ENCODE peak calls at places on chromosomes 16 and 17, in nine cellular contexts. X is SK-N-SH, Q is MM.1S, T is neural progenitor cell, W is hepatocyte, N is OCI-LY7, O is PC-3, M is GM23338, A is HCT116. I is an unnamed sample. For H3K4me1, the result is how much of the 10 kb centered on the place peaks cover.

GRCh38 chr17:69031839-69032238 is 28.9 kb downstream of the ABCA9 start:
- DNase-seq in X (no peak), Q (no peak), T (no peak), W (peak), N (no peak), O (no peak), M (no peak), A (no peak), I (no peak)

GRCh38 chr17:79185671-79186070 is 111.0 kb downstream of the ENGASE start:
- DNase-seq in X (no peak), Q (no peak), T (no peak), W (no peak), N (no peak), O (no peak), M (no peak), A (no peak), I (no peak)

GRCh38 chr16:4200000-4200780 is 41.7 kb downstream of the SRL start:
- DNase-seq in X (peak), Q (peak), T (peak), W (peak), N (peak), O (peak), M (peak), A (peak), I (peak)

GRCh38 chr17:42317256-42317966 is 29.1 kb downstream of the STAT5A start:
- DNase-seq in X (no peak), Q (no peak), T (no peak), W (peak), N (no peak), O (no peak), M (no peak), A (no peak), I (no peak)

GRCh38 chr17:59038734-59039133 is 67.9 kb downstream of the TRIM37 start:
- DNase-seq in X (no peak), Q (no peak), T (no peak), W (peak), N (no peak), O (no peak), M (no peak), A (no peak), I (peak)

GRCh38 chr16:67029249-67030096 is 524 bp downstream of the CBFB start:
- DNase-seq in X (peak), Q (peak), T (peak), W (peak), N (peak), O (peak), M (peak), A (no peak), I (peak)

GRCh38 chr17:80951121-80952090 is 40.2 kb upstream of the CHMP6 start:
- DNase-seq in X (no peak), Q (no peak), T (no peak), W (no peak), N (no peak), O (no peak), M (no peak), A (no peak), I (no peak)

GRCh38 chr17:4947010-4947410 is 1.3 kb downstream of the PFN1 start:
- DNase-seq in X (no peak), Q (no peak), T (peak), W (no peak), N (no peak), O (no peak), M (no peak), A (no peak), I (peak)

GRCh38 chr17:76141212-76142043 is at the start of gene FOXJ1:
- DNase-seq in X (peak), Q (peak), T (peak), W (peak), N (peak), O (peak), M (peak), A (peak), I (peak)

GRCh38 chr17:80937501-80938356 is 53.9 kb upstream of the CHMP6 start:
- DNase-seq in X (no peak), Q (no peak), T (peak), W (no peak), N (no peak), O (no peak), M (no peak), A (no peak), I (no peak)

GRCh38 chr17:63976702-63977101 is 4.0 kb upstream of the SCN4A start:
- DNase-seq in X (no peak), Q (no peak), T (no peak), W (no peak), N (no peak), O (no peak), M (no peak), A (no peak), I (no peak)

GRCh38 chr16:12006637-12007036 is 30.1 kb downstream of the SNX29 start:
- DNase-seq in X (no peak), Q (no peak), T (no peak), W (no peak), N (no peak), O (no peak), M (no peak), A (no peak), I (no peak)
- H3K4me1 ChIP-seq in X (under half), Q (under half), T (under half), W (under half), N (under half), O (under half), M (under half), A (under half), I (under half)

GRCh38 chr17:13920413-13920812 is 148.9 kb upstream of the COX10 start:
- DNase-seq in X (no peak), Q (no peak), T (no peak), W (no peak), N (no peak), O (no peak), M (no peak), A (no peak), I (no peak)
- TF ChIP-seq EZH2phosphoT487 in X (no peak), Q (no peak), T (no peak), W (no peak), N (no peak), O (no peak), M (no peak), A (no peak), I (no peak)

DNA sequence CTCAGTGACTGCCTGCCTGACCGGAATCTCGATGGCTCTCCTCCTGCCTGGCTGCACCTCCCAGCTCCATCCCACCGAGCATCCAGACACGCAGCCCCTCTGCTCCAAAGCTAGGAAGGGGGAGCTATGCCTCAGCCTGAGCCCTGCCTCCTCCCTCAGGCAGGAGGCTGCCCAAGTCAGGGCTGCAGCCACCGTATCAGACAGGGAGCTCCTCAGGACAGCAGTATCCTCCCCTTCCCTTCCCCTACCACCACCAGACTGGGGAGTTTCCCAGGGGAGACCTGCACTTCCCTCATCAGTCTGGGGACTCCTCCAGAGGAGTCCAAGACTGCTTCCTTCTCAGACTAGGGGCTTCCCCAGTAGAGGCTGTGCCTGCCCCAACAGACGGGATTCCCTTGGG is 17.5 kb downstream of the TMEM132E start:
- DNase-seq in X (no peak), Q (no peak), T (no peak), W (no peak), N (no peak), O (no peak), M (no peak), A (no peak), I (no peak)
- H2AFZ ChIP-seq in X (no peak), Q (no peak), T (no peak), W (no peak), N (no peak), O (no peak), M (no peak), A (no peak), I (no peak)

GRCh38 chr16:588889-589657 is 793 bp upstream of the RAB40C start:
- DNase-seq in X (peak), Q (peak), T (peak), W (peak), N (peak), O (peak), M (peak), A (peak), I (peak)

GRCh38 chr16:591892-592517 is 2.1 kb downstream of the RAB40C start:
- DNase-seq in X (no peak), Q (no peak), T (no peak), W (no peak), N (no peak), O (no peak), M (no peak), A (no peak), I (no peak)

GRCh38 chr16:589658-590159 is at the start of gene RAB40C:
- DNase-seq in X (peak), Q (peak), T (peak), W (peak), N (peak), O (peak), M (peak), A (peak), I (peak)

GRCh38 chr16:590165-590874 is 454 bp downstream of the RAB40C start:
- DNase-seq in X (peak), Q (no peak), T (peak), W (peak), N (no peak), O (peak), M (no peak), A (no peak), I (peak)

GRCh38 chr16:590875-591200 is 972 bp downstream of the RAB40C start:
- DNase-seq in X (no peak), Q (no peak), T (no peak), W (no peak), N (no peak), O (no peak), M (no peak), A (no peak), I (no peak)
- H3K4me1 ChIP-seq in X (under half), Q (under half), T (under half), W (under half), N (under half), O (under half), M (under half), A (under half), I (under half)

I was measured in GM23248.